ENCODE peak calls at places on chromosomes 16 and 17, in five cellular contexts. One of them, this sample, is unnamed.

GRCh38 chr17:50905460-50905803 is 39.3 kb upstream of the TOB1 start:
- DNase-seq in NCI-H1694 treated with DMSO at 0.1 percent for 48 hours: peak
- DNase-seq in amniotic stem cell: no peak
- DNase-seq in stimulated activated naive CD4-positive, alpha-beta T cell: no peak
- DNase-seq in AG04450: no peak
- DNase-seq in this sample: peak

GRCh38 chr16:69444873-69445517 is 20.6 kb downstream of the CYB5B start:
- DNase-seq in stimulated activated naive CD4-positive, alpha-beta T cell: no peak
- DNase-seq in amniotic stem cell: no peak
- DNase-seq in AG04450: no peak
- DNase-seq in NCI-H1694 treated with DMSO at 0.1 percent for 48 hours: no peak
- DNase-seq in this sample: no peak

GRCh38 chr17:2197271-2197670 is 106.3 kb downstream of the SMG6 start:
- DNase-seq in amniotic stem cell: no peak
- DNase-seq in AG04450: no peak
- DNase-seq in stimulated activated naive CD4-positive, alpha-beta T cell: no peak
- DNase-seq in NCI-H1694 treated with DMSO at 0.1 percent for 48 hours: no peak
- DNase-seq in this sample: no peak

GRCh38 chr16:67885545-67885944 is 860 bp downstream of the NRN1L start:
- DNase-seq in AG04450: no peak
- DNase-seq in stimulated activated naive CD4-positive, alpha-beta T cell: no peak
- DNase-seq in NCI-H1694 treated with DMSO at 0.1 percent for 48 hours: no peak
- DNase-seq in amniotic stem cell: no peak
- DNase-seq in this sample: no peak

GRCh38 chr16:9258423-9259051 is 167.1 kb downstream of the HAPSTR1 start:
- DNase-seq in amniotic stem cell: no peak
- DNase-seq in NCI-H1694 treated with DMSO at 0.1 percent for 48 hours: peak
- DNase-seq in AG04450: no peak
- DNase-seq in stimulated activated naive CD4-positive, alpha-beta T cell: no peak
- DNase-seq in this sample: peak

GRCh38 chr16:3879887-3880564 is 487 bp downstream of the CREBBP start:
- DNase-seq in stimulated activated naive CD4-positive, alpha-beta T cell: peak
- DNase-seq in amniotic stem cell: no peak
- DNase-seq in NCI-H1694 treated with DMSO at 0.1 percent for 48 hours: no peak
- DNase-seq in AG04450: no peak
- DNase-seq in this sample: peak

GRCh38 chr17:70405492-70406220 is 236.3 kb downstream of the KCNJ2 start:
- DNase-seq in NCI-H1694 treated with DMSO at 0.1 percent for 48 hours: no peak
- DNase-seq in AG04450: peak
- DNase-seq in amniotic stem cell: peak
- DNase-seq in stimulated activated naive CD4-positive, alpha-beta T cell: no peak
- DNase-seq in this sample: no peak

GRCh38 chr16:3175157-3176153 is 12.5 kb upstream of the OR1F1 start:
- DNase-seq in stimulated activated naive CD4-positive, alpha-beta T cell: no peak
- DNase-seq in amniotic stem cell: no peak
- DNase-seq in AG04450: no peak
- DNase-seq in NCI-H1694 treated with DMSO at 0.1 percent for 48 hours: peak
- DNase-seq in this sample: peak

GRCh38 chr17:80925668-80926067 is 66.0 kb upstream of the CHMP6 start:
- DNase-seq in stimulated activated naive CD4-positive, alpha-beta T cell: no peak
- DNase-seq in amniotic stem cell: no peak
- DNase-seq in NCI-H1694 treated with DMSO at 0.1 percent for 48 hours: no peak
- DNase-seq in AG04450: no peak
- DNase-seq in this sample: no peak

GRCh38 chr17:49456172-49456965 is 38.7 kb upstream of the NGFR start:
- DNase-seq in stimulated activated naive CD4-positive, alpha-beta T cell: no peak
- DNase-seq in NCI-H1694 treated with DMSO at 0.1 percent for 48 hours: no peak
- DNase-seq in AG04450: peak
- DNase-seq in amniotic stem cell: peak
- DNase-seq in this sample: no peak

GRCh38 chr17:18158022-18158600 is 25.5 kb upstream of the ALKBH5 start:
- DNase-seq in NCI-H1694 treated with DMSO at 0.1 percent for 48 hours: no peak
- DNase-seq in amniotic stem cell: no peak
- DNase-seq in AG04450: peak
- DNase-seq in stimulated activated naive CD4-positive, alpha-beta T cell: peak
- DNase-seq in this sample: peak

GRCh38 chr17:31517524-31517923 is 126.0 kb downstream of the RAB11FIP4 start:
- DNase-seq in stimulated activated naive CD4-positive, alpha-beta T cell: no peak
- DNase-seq in AG04450: no peak
- DNase-seq in amniotic stem cell: no peak
- DNase-seq in NCI-H1694 treated with DMSO at 0.1 percent for 48 hours: no peak
- DNase-seq in this sample: peak

GRCh38 chr16:71409038-71409775 is 32.6 kb downstream of the TLE7 start:
- DNase-seq in stimulated activated naive CD4-positive, alpha-beta T cell: no peak
- DNase-seq in amniotic stem cell: no peak
- DNase-seq in NCI-H1694 treated with DMSO at 0.1 percent for 48 hours: no peak
- DNase-seq in AG04450: no peak
- DNase-seq in this sample: no peak

GRCh38 chr16:73610605-73611177 is 562.8 kb upstream of the ZFHX3 start:
- DNase-seq in NCI-H1694 treated with DMSO at 0.1 percent for 48 hours: peak
- DNase-seq in stimulated activated naive CD4-positive, alpha-beta T cell: no peak
- DNase-seq in amniotic stem cell: no peak
- DNase-seq in AG04450: no peak
- DNase-seq in this sample: no peak

GRCh38 chr17:81513669-81514484 is 1.3 kb upstream of the ACTG1 start:
- DNase-seq in AG04450: no peak
- DNase-seq in amniotic stem cell: peak
- DNase-seq in stimulated activated naive CD4-positive, alpha-beta T cell: no peak
- DNase-seq in NCI-H1694 treated with DMSO at 0.1 percent for 48 hours: peak
- DNase-seq in this sample: peak

GRCh38 chr17:39212841-39213480 is 12.8 kb downstream of the STAC2 start:
- DNase-seq in AG04450: no peak
- DNase-seq in amniotic stem cell: no peak
- DNase-seq in stimulated activated naive CD4-positive, alpha-beta T cell: no peak
- DNase-seq in NCI-H1694 treated with DMSO at 0.1 percent for 48 hours: no peak
- DNase-seq in this sample: no peak

GRCh38 chr16:11670171-11671131 is 2.2 kb downstream of the SNN start:
- DNase-seq in amniotic stem cell: no peak
- DNase-seq in stimulated activated naive CD4-positive, alpha-beta T cell: no peak
- DNase-seq in AG04450: no peak
- DNase-seq in NCI-H1694 treated with DMSO at 0.1 percent for 48 hours: no peak
- DNase-seq in this sample: no peak

This sample was measured in NCI-H146.